ENCODE peak calls at places on chromosomes 6 and 20, in nine cellular contexts. X is astrocyte of the spinal cord, G is cardiac muscle cell, B is cardiac fibroblast, F is psoas muscle, I is brain microvascular endothelial cell, Z is fibroblast of lung, Y is AG09309, U is AG04450. L is an unnamed sample.

GRCh38 chr6:147506704-147507114 is 1.8 kb upstream of the SAMD5 start:
- DNase-seq in X (peak; percentile 50), G (peak; percentile 62), B (peak; percentile 52), F (peak; percentile 70), I (peak; percentile 49), Z (peak; percentile 40), Y (no peak), U (no peak), L (no peak)

GRCh38 chr6:24855389-24856245 is 56.9 kb upstream of the ARMH2 start:
- DNase-seq in X (peak; percentile 77), G (peak; percentile 87), B (peak; percentile 86), F (peak; percentile 27), I (peak; percentile 64), Z (peak; percentile 62), Y (peak; percentile 44), U (peak; percentile 59), L (peak; percentile 64)

GRCh38 chr6:131782764-131783163 is 25.1 kb upstream of the ENPP1 start:
- DNase-seq in X (no peak), G (no peak), B (no peak), F (no peak), I (no peak), Z (no peak), Y (no peak), U (no peak), L (no peak)

GRCh38 chr6:131199568-131200272 is 64.5 kb downstream of the AKAP7 start:
- DNase-seq in X (peak; percentile 75), G (peak; percentile 72), B (peak; percentile 81), F (no peak), I (peak; percentile 40), Z (peak; percentile 65), Y (peak; percentile 17), U (no peak), L (peak; percentile 71)

GRCh38 chr6:2522521-2522920 is 228.2 kb downstream of the MYLK4 start:
- DNase-seq in X (peak; percentile 67), G (peak; percentile 84), B (peak; percentile 44), F (no peak), I (peak; percentile 73), Z (peak; percentile 73), Y (no peak), U (no peak), L (peak; percentile 60)

GRCh38 chr6:80767808-80768207 is 661.3 kb downstream of the BCKDHB start:
- DNase-seq in X (peak; percentile 84), G (peak; percentile 44), B (peak; percentile 65), F (peak; percentile 52), I (peak; percentile 88), Z (peak; percentile 92), Y (peak; percentile 29), U (peak; percentile 24), L (peak; percentile 44)

GRCh38 chr20:58906111-58906510 is 53.6 kb downstream of the GNAS start:
- DNase-seq in X (no peak), G (no peak), B (no peak), F (no peak), I (no peak), Z (no peak), Y (no peak), U (no peak), L (no peak)

GRCh38 chr6:28922841-28923317 is 906 bp downstream of the TRIM27 start:
- DNase-seq in X (peak; percentile 40), G (peak; percentile 56), B (peak; percentile 60), F (no peak), I (peak; percentile 23), Z (peak; percentile 47), Y (no peak), U (no peak), L (no peak)

GRCh38 chr6:84422380-84422968 is 195.0 kb upstream of the CEP162 start:
- DNase-seq in X (peak; percentile 78), G (peak; percentile 88), B (peak; percentile 85), F (peak; percentile 37), I (peak; percentile 82), Z (peak; percentile 30), Y (no peak), U (peak; percentile 15), L (no peak)

GRCh38 chr6:139370047-139370706 is 4.3 kb downstream of the CITED2 start:
- DNase-seq in X (peak; percentile 78), G (peak; percentile 84), B (peak; percentile 84), F (no peak), I (peak; percentile 56), Z (peak; percentile 79), Y (peak; percentile 86), U (no peak), L (peak; percentile 72)

GRCh38 chr6:158648682-158649131 is 1.1 kb upstream of the SYTL3 start:
- DNase-seq in X (peak; percentile 92), G (peak; percentile 93), B (peak; percentile 87), F (no peak), I (peak; percentile 76), Z (peak; percentile 96), Y (no peak), U (peak; percentile 78), L (no peak)

GRCh38 chr6:156009656-156010055 is 554.0 kb upstream of the NOX3 start:
- DNase-seq in X (peak; percentile 20), G (no peak), B (no peak), F (no peak), I (no peak), Z (peak; percentile 24), Y (no peak), U (no peak), L (no peak)

GRCh38 chr6:141445928-141446628 is 686.6 kb upstream of the GJE1 start:
- DNase-seq in X (no peak), G (no peak), B (no peak), F (no peak), I (no peak), Z (no peak), Y (no peak), U (no peak), L (no peak)

GRCh38 chr20:41058007-41058673 is 29.5 kb downstream of the TOP1 start:
- DNase-seq in X (peak; percentile 79), G (peak; percentile 64), B (peak; percentile 59), F (no peak), I (peak; percentile 86), Z (peak; percentile 90), Y (peak; percentile 51), U (no peak), L (peak; percentile 48)

GRCh38 chr6:20827798-20828197 is 293.5 kb downstream of the CDKAL1 start:
- DNase-seq in X (peak; percentile 72), G (peak; percentile 94), B (peak; percentile 94), F (no peak), I (no peak), Z (peak; percentile 88), Y (peak; percentile 84), U (no peak), L (no peak)

GRCh38 chr6:124977067-124977908 is 15.1 kb downstream of the RNF217 start:
- DNase-seq in X (peak; percentile 62), G (peak; percentile 40), B (peak; percentile 23), F (no peak), I (no peak), Z (peak; percentile 80), Y (no peak), U (no peak), L (no peak)

GRCh38 chr6:139981810-139982550 is 607.5 kb upstream of the CITED2 start:
- DNase-seq in X (peak; percentile 84), G (peak; percentile 66), B (peak; percentile 76), F (no peak), I (peak; percentile 71), Z (peak; percentile 61), Y (no peak), U (no peak), L (peak; percentile 80)

GRCh38 chr20:45470939-45471338 is 1.4 kb downstream of the WFDC2 start:
- DNase-seq in X (no peak), G (peak; percentile 23), B (peak; percentile 13), F (no peak), I (no peak), Z (no peak), Y (no peak), U (no peak), L (no peak)
- H3K4me3 ChIP-seq in X (no peak overlapping the region), G (peak overlapping the region; percentile 41), B (peak overlapping the region; percentile 31), F (peak overlapping the region; percentile 61), I (peak overlapping the region; percentile 26), Z (peak overlapping the region; percentile 43), Y (no peak overlapping the region), U (no peak overlapping the region), L (peak overlapping the region; percentile 22)

GRCh38 chr6:85678602-85679444 is 36.1 kb upstream of the SYNCRIP start:
- DNase-seq in X (peak; percentile 99), G (peak; percentile 99), B (peak; percentile 99), F (peak; percentile 98), I (peak; percentile 98), Z (peak; percentile 99), Y (peak; percentile 96), U (peak; percentile 97), L (peak; percentile 98)
- TF ChIP-seq CTCF in X (peak; percentile 3), G (no peak), B (no peak), F (peak; percentile 5), I (no peak), Z (no peak), Y (no peak), U (peak; percentile 8), L (no peak)

DNA sequence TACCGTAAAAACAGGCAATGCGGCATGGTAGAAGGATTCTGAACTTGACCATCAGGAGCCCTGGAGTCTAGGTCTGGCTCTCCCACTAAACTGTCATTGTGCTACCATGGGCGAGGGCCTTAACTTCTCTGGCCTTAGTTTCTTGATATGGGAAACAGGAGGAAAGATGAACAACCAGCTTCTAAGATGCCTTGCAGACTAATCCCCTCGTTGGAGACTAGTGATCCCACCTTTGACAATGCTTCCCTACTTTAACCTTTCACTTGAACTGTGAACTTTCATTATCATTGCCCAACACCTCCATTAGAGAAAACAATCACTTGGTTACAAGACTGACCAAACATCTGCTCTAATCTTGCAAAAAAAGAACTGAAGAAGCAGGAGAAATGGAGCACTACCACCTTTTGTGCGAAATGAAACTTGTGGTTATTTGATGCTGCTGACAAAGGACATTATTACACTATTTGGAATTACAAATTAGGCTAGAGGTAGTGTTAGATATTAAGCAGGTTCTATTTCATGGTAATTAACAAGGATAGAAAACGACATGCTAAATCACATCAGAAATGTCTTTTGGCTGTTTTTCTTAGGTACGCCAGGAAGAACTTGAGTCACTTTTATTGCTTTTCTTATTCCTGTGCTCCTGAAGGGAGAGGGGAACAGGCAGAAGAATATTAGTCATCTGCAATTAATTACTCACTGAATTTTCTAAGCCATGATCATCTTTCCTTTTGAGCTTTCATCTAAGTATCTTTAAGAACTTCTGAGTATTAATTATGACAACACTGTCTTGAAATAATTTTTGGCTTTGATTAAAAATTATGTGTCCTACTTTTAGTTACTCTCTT is 39.1 kb upstream of the ARHGAP18 start:
- DNase-seq in X (peak; percentile 78), G (peak; percentile 37), B (peak; percentile 37), F (no peak), I (no peak), Z (peak; percentile 80), Y (peak; percentile 48), U (no peak), L (no peak)
- H3K4me3 ChIP-seq in X (no peak overlapping the region), G (no peak overlapping the region), B (no peak overlapping the region), F (no peak overlapping the region), I (no peak overlapping the region), Z (no peak overlapping the region), Y (no peak overlapping the region), U (no peak overlapping the region), L (no peak overlapping the region)

DNA sequence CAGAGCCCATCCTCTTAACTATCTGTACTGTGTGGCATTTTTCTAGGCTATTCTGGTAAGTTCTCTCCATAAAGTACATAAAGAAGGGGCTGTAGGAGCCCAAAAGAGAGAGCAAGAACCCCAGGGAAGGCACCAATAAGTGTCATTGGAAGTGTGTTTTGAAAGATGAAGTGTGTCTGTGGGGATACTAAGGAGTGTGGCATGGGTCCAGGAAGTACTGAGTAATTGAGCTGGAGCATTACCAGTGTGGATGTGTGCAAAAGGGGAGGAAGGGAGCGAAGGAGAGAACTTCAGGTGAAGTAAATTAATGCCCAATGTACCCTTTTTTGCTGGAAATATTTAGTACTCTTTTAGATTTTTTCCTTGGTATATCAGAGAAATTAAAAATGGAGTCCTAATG is 63.9 kb downstream of the KCNS1 start:
- DNase-seq in X (peak; percentile 58), G (peak; percentile 77), B (peak; percentile 75), F (no peak), I (no peak), Z (peak; percentile 78), Y (no peak), U (no peak), L (no peak)
- TF ChIP-seq CTCF in X (no peak), G (no peak), B (no peak), F (no peak), I (no peak), Z (no peak), Y (no peak), U (no peak), L (no peak)